ENCODE peak calls at places on chromosomes 3 and 15, in four cellular contexts. E is HepG2, N is H1, T is K562. O is an unnamed sample.

GRCh38 chr3:66344391-66344811 is 123.6 kb downstream of the SLC25A26 start:
- DNase-seq in E (peak), N (no peak), T (no peak), O (no peak)

GRCh38 chr3:184630861-184631260 is 69.3 kb downstream of the EPHB3 start:
- DNase-seq in E (no peak), N (no peak), T (no peak), O (no peak)

GRCh38 chr3:34856577-34856976 is 782.7 kb upstream of the ARPP21 start:
- DNase-seq in E (no peak), N (no peak), T (no peak), O (no peak)

GRCh38 chr3:22113453-22113852 is 362.4 kb upstream of the ZNF385D start:
- DNase-seq in E (no peak), N (no peak), T (no peak), O (no peak)

GRCh38 chr15:78979456-78980320 is 34.8 kb upstream of the CTSH start:
- DNase-seq in E (peak), N (peak), T (peak), O (peak)

GRCh38 chr3:79517766-79518413 is 249.9 kb downstream of the ROBO1 start:
- DNase-seq in E (peak), N (no peak), T (no peak), O (peak)

GRCh38 chr15:33149919-33150318 is 44.6 kb downstream of the FMN1 start:
- DNase-seq in E (no peak), N (no peak), T (no peak), O (no peak)

GRCh38 chr15:57752426-57752825 is 45.9 kb downstream of the POLR2M start:
- DNase-seq in E (no peak), N (no peak), T (no peak), O (peak)

GRCh38 chr3:71006810-71007785 is 576.4 kb downstream of the FOXP1 start:
- DNase-seq in E (peak), N (peak), T (peak), O (peak)

GRCh38 chr15:78322724-78323395 is 17.3 kb upstream of the CRABP1 start:
- DNase-seq in E (no peak), N (no peak), T (no peak), O (no peak)

GRCh38 chr3:185552358-185552877 is at the start of gene LIPH:
- DNase-seq in E (no peak), N (no peak), T (peak), O (peak)

GRCh38 chr3:14492948-14493881 is 46.9 kb downstream of the GRIP2 start:
- DNase-seq in E (no peak), N (no peak), T (no peak), O (no peak)

GRCh38 chr15:68843425-68844311 is 23.0 kb upstream of the ANP32A start:
- DNase-seq in E (no peak), N (no peak), T (no peak), O (no peak)

GRCh38 chr3:151228291-151229125 is 25.5 kb upstream of the GPR171 start:
- DNase-seq in E (peak), N (no peak), T (no peak), O (peak)

GRCh38 chr3:159824341-159824740 is 164.3 kb upstream of the IL12A start:
- DNase-seq in E (peak), N (no peak), T (no peak), O (peak)

GRCh38 chr3:31427623-31428022 is 105.1 kb upstream of the STT3B start:
- DNase-seq in E (no peak), N (no peak), T (no peak), O (no peak)

GRCh38 chr15:83210619-83211018 is 3.0 kb upstream of the HDGFL3 start:
- DNase-seq in E (no peak), N (no peak), T (no peak), O (no peak)

GRCh38 chr3:13582366-13583250 is 33.7 kb downstream of the FBLN2 start:
- DNase-seq in E (no peak), N (no peak), T (no peak), O (no peak)

GRCh38 chr3:185070491-185071335 is 82.1 kb downstream of the C3orf70 start:
- DNase-seq in E (peak), N (no peak), T (peak), O (peak)

GRCh38 chr15:35252351-35252865 is 167.3 kb upstream of the NANOGP8 start:
- DNase-seq in E (no peak), N (no peak), T (no peak), O (no peak)

GRCh38 chr3:169327969-169328368 is 335.5 kb downstream of the MECOM start:
- DNase-seq in E (peak), N (no peak), T (no peak), O (peak)

GRCh38 chr3:140296796-140297352 is 361.9 kb downstream of the CLSTN2 start:
- DNase-seq in E (peak), N (no peak), T (no peak), O (no peak)

GRCh38 chr3:29514170-29514569 is 233.3 kb downstream of the RBMS3 start:
- DNase-seq in E (no peak), N (no peak), T (no peak), O (no peak)

GRCh38 chr3:128623762-128624176 is 26.8 kb downstream of the RPN1 start:
- DNase-seq in E (no peak), N (no peak), T (no peak), O (no peak)

GRCh38 chr15:65824031-65824743 is 32.1 kb upstream of the DENND4A start:
- DNase-seq in E (peak), N (no peak), T (peak), O (peak)

GRCh38 chr15:78360426-78360825 is 20.3 kb downstream of the CRABP1 start:
- DNase-seq in E (no peak), N (no peak), T (no peak), O (no peak)

GRCh38 chr3:53806182-53807116 is 39.8 kb downstream of the CHDH start:
- DNase-seq in E (peak), N (no peak), T (no peak), O (no peak)

GRCh38 chr3:159200176-159200575 is 398.3 kb downstream of the MFSD1 start:
- DNase-seq in E (no peak), N (no peak), T (no peak), O (no peak)

GRCh38 chr15:68413363-68414255 is 18.4 kb downstream of the ITGA11 start:
- DNase-seq in E (no peak), N (no peak), T (no peak), O (no peak)

GRCh38 chr3:9222956-9223639 is 26.3 kb downstream of the SRGAP3 start:
- DNase-seq in E (no peak), N (no peak), T (no peak), O (no peak)

GRCh38 chr3:131174752-131175151 is 148.1 kb downstream of the NEK11 start:
- DNase-seq in E (no peak), N (no peak), T (no peak), O (no peak)

GRCh38 chr3:66121288-66121687 is 82.6 kb upstream of the MAGI1 start:
- DNase-seq in E (no peak), N (no peak), T (no peak), O (no peak)

GRCh38 chr15:81015595-81016252 is 15.0 kb downstream of the TLNRD1 start:
- DNase-seq in E (no peak), N (no peak), T (no peak), O (no peak)

GRCh38 chr15:94844533-94845390 is 613.4 kb downstream of the MCTP2 start:
- DNase-seq in E (peak), N (no peak), T (peak), O (peak)

GRCh38 chr3:71533588-71533987 is 49.9 kb downstream of the FOXP1 start:
- DNase-seq in E (no peak), N (no peak), T (no peak), O (no peak)

GRCh38 chr15:78083186-78083585 is 5.7 kb upstream of the TBC1D2B start:
- DNase-seq in E (no peak), N (no peak), T (no peak), O (no peak)

GRCh38 chr3:9316881-9317341 is 45.9 kb upstream of the THUMPD3 start:
- DNase-seq in E (no peak), N (no peak), T (no peak), O (no peak)

GRCh38 chr3:151795276-151795675 is 18.6 kb upstream of the AADAC start:
- DNase-seq in E (no peak), N (no peak), T (no peak), O (no peak)

DNA sequence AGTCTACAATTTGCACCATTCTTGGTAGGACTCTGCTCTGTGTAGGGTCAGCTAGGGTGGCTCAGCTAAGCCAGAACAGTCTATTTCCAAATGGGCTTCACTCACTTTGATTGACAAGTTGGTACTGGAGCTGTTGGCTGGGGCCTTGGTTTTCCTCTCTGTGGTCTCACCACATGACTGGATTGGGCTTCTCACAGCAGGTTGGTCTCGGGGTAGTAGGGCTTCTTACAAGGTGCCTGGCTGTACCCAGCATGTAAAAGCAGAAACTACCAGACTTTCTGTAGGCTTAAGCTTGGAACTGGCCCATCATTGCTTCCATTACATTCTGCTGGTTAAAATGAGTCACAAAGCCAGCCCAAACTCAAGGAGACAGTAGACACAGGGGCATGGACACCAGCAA is 78.2 kb upstream of the RARB start:
- DNase-seq in E (no peak), N (no peak), T (no peak), O (no peak)
- TF ChIP-seq PHF8 in E (no peak), N (no peak), T (no peak), O (no peak)

GRCh38 chr15:40694706-40695468 is at the start of gene RAD51:
- DNase-seq in E (peak), N (peak), T (peak), O (peak)

GRCh38 chr15:40693904-40694705 is 869 bp upstream of the RAD51 start:
- DNase-seq in E (peak), N (no peak), T (no peak), O (no peak)

GRCh38 chr15:40696228-40696627 is 1.3 kb downstream of the RAD51 start:
- DNase-seq in E (no peak), N (no peak), T (no peak), O (no peak)

GRCh38 chr15:40697916-40698315 is 2.9 kb downstream of the RAD51 start:
- DNase-seq in E (no peak), N (no peak), T (no peak), O (no peak)

GRCh38 chr15:40695469-40695910 is 516 bp downstream of the RAD51 start:
- DNase-seq in E (peak), N (no peak), T (no peak), O (no peak)
- TF ChIP-seq PHF8 in E (no peak), N (no peak), T (no peak), O (no peak)

GRCh38 chr3:10396083-10396482 is 75.2 kb upstream of the SEC13 start:
- DNase-seq in E (no peak), N (no peak), T (no peak), O (no peak)

GRCh38 chr3:10394491-10395025 is 73.6 kb upstream of the SEC13 start:
- DNase-seq in E (no peak), N (no peak), T (no peak), O (no peak)

GRCh38 chr3:10395196-10395595 is 74.3 kb upstream of the SEC13 start:
- DNase-seq in E (no peak), N (peak), T (no peak), O (no peak)

GRCh38 chr3:10396931-10397330 is 76.0 kb upstream of the SEC13 start:
- DNase-seq in E (no peak), N (no peak), T (no peak), O (no peak)

DNA sequence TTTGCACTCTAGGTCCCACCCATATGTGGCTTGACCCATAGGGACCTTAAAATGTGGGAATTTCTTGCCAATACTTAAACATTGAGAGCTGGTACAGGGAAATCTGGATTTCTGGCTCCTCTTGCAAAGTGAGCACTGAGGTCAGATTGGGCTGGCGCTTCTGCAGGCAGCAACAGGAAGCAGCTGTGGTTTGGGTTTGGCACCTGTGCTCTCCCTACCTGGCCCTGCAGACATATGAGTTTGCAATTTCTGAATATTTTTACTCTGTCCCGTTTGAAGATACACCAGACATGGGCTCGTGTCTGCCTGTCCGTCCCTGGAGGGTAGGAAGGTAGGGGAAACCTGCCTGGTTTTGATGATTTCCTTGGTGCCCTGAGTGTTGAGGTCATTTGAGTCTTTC is 74.8 kb upstream of the SEC13 start:
- DNase-seq in E (no peak), N (no peak), T (no peak), O (no peak)
- TF ChIP-seq PHF8 in E (no peak), N (no peak), T (no peak), O (no peak)

DNA sequence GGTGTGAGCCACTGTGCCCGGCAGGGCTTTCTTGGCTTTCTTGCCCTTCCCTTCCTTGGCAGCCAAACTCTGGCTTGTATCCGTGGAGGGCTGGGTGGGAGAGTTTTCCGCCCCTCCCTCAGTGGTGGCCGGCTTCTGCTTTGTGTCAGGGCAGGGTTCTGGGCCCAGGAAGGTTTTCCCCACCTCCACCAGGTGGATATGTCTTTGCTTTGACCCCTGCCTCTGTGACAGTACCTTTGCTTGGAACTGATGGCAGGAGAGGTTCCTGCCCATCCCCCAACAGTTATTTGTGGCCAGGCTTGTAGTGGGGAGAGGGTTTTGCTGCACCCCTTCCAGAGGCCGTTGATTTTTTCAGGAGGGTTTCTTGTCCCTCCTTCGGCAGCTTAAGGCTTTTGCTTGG is 24.3 kb downstream of the CSPG5 start:
- DNase-seq in E (no peak), N (no peak), T (no peak), O (no peak)
- TF ChIP-seq PHF8 in E (no peak), N (no peak), T (no peak), O (no peak)